ENCODE peak calls at places on chromosome 13, in four cellular contexts. M, V, L and I are unnamed samples.
A peak's percentile ranks its signal among the peaks of the same experiment; 100 is the strongest.

GRCh38 chr13:20714161-20714560 is 10.7 kb downstream of the IL17D start:
- DNase-seq in M (no peak), V (peak; percentile 45), L (peak; percentile 68), I (peak; percentile 63)

GRCh38 chr13:100140441-100140840 is 51.5 kb downstream of the PCCA start:
- DNase-seq in M (no peak), V (no peak), L (no peak), I (no peak)

GRCh38 chr13:79986890-79987289 is 354.0 kb downstream of the SPRY2 start:
- DNase-seq in M (no peak), V (no peak), L (no peak), I (no peak)

GRCh38 chr13:106597190-106597589 is 29.3 kb upstream of the ARGLU1 start:
- DNase-seq in M (no peak), V (peak; percentile 55), L (peak; percentile 26), I (no peak)

GRCh38 chr13:48783181-48783630 is 129.5 kb downstream of the CYSLTR2 start:
- DNase-seq in M (no peak), V (peak; percentile 100), L (peak; percentile 99), I (peak; percentile 93)

GRCh38 chr13:75467009-75467728 is 14.8 kb downstream of the TBC1D4 start:
- DNase-seq in M (no peak), V (no peak), L (no peak), I (no peak)

GRCh38 chr13:29859971-29860370 is 9.6 kb upstream of the UBL3 start:
- DNase-seq in M (no peak), V (peak; percentile 52), L (peak; percentile 59), I (no peak)

GRCh38 chr13:99726261-99726894 is 225.1 kb downstream of the TM9SF2 start:
- DNase-seq in M (no peak), V (no peak), L (no peak), I (no peak)

GRCh38 chr13:60627071-60627686 is 230.2 kb downstream of the TDRD3 start:
- DNase-seq in M (no peak), V (peak; percentile 48), L (peak; percentile 21), I (peak; percentile 13)

GRCh38 chr13:50170447-50171037 is 155.3 kb downstream of the KCNRG start:
- DNase-seq in M (no peak), V (peak; percentile 53), L (peak; percentile 30), I (no peak)

GRCh38 chr13:110269509-110270185 is 37.3 kb downstream of the COL4A1 start:
- DNase-seq in M (no peak), V (no peak), L (no peak), I (no peak)

GRCh38 chr13:41137951-41138350 is 5.3 kb upstream of the KBTBD6 start:
- DNase-seq in M (no peak), V (peak; percentile 16), L (peak; percentile 60), I (peak; percentile 25)

GRCh38 chr13:113429608-113429985 is 23.7 kb downstream of the ADPRHL1 start:
- DNase-seq in M (no peak), V (no peak), L (no peak), I (no peak)

GRCh38 chr13:109785892-109786450 is 412 bp downstream of the IRS2 start:
- DNase-seq in M (no peak), V (peak; percentile 43), L (no peak), I (no peak)

GRCh38 chr13:49303533-49304252 is 56.0 kb downstream of the CDADC1 start:
- DNase-seq in M (no peak), V (no peak), L (no peak), I (no peak)

GRCh38 chr13:21458457-21458815 is 667 bp downstream of the ZDHHC20 start:
- DNase-seq in M (peak; percentile 52), V (no peak), L (no peak), I (no peak)

GRCh38 chr13:74675185-74675584 is 541.0 kb upstream of the KLF12 start:
- DNase-seq in M (no peak), V (no peak), L (no peak), I (no peak)

GRCh38 chr13:59677966-59678814 is 485.5 kb downstream of the DIAPH3 start:
- DNase-seq in M (no peak), V (peak; percentile 83), L (peak; percentile 51), I (peak; percentile 49)

GRCh38 chr13:42548731-42549554 is 25.0 kb upstream of the TNFSF11 start:
- DNase-seq in M (no peak), V (peak; percentile 53), L (peak; percentile 36), I (no peak)

GRCh38 chr13:113922412-113923118 is 51.3 kb downstream of the C13orf46 start:
- DNase-seq in M (no peak), V (peak; percentile 29), L (no peak), I (no peak)

GRCh38 chr13:97484286-97484685 is 50.3 kb downstream of the RAP2A start:
- DNase-seq in M (no peak), V (no peak), L (no peak), I (no peak)

GRCh38 chr13:42696191-42696590 is 85.2 kb upstream of the FAM216B start:
- DNase-seq in M (no peak), V (peak; percentile 57), L (peak; percentile 45), I (no peak)

GRCh38 chr13:44810067-44810840 is 179.0 kb downstream of the NUFIP1 start:
- DNase-seq in M (no peak), V (peak; percentile 61), L (no peak), I (no peak)

GRCh38 chr13:73717632-73718031 is 416.6 kb downstream of the KLF12 start:
- DNase-seq in M (no peak), V (peak; percentile 46), L (peak; percentile 50), I (peak; percentile 11)

GRCh38 chr13:106570354-106570822 is 2.5 kb upstream of the ARGLU1 start:
- DNase-seq in M (peak; percentile 45), V (peak; percentile 95), L (no peak), I (no peak)

GRCh38 chr13:74040200-74040599 is 94.0 kb downstream of the KLF12 start:
- DNase-seq in M (no peak), V (peak; percentile 44), L (peak; percentile 34), I (peak; percentile 39)

GRCh38 chr13:107866007-107866665 is 349.2 kb downstream of the LIG4 start:
- DNase-seq in M (no peak), V (peak; percentile 51), L (no peak), I (peak; percentile 5)

GRCh38 chr13:82597737-82598136 is 1284.5 kb downstream of the SLITRK1 start:
- DNase-seq in M (no peak), V (no peak), L (no peak), I (no peak)

GRCh38 chr13:50132937-50133276 is 117.7 kb downstream of the KCNRG start:
- DNase-seq in M (no peak), V (no peak), L (no peak), I (no peak)

GRCh38 chr13:33446821-33447481 is 161.4 kb upstream of the STARD13 start:
- DNase-seq in M (no peak), V (no peak), L (no peak), I (no peak)

GRCh38 chr13:79662882-79663281 is 181.9 kb downstream of the NDFIP2 start:
- DNase-seq in M (no peak), V (peak; percentile 18), L (peak; percentile 42), I (no peak)

GRCh38 chr13:114080739-114081561 is 51.5 kb downstream of the RASA3 start:
- DNase-seq in M (no peak), V (no peak), L (no peak), I (no peak)

GRCh38 chr13:99172951-99173350 is 27.7 kb upstream of the UBAC2 start:
- DNase-seq in M (no peak), V (no peak), L (no peak), I (no peak)